ENCODE peak calls at places on chromosomes 13 and 19, in ten cellular contexts. I is AG10803, G is mucosa of descending colon, Q is non-pigmented ciliary epithelial cell, U is EH, L is RWPE1, X is body of pancreas, W is astrocyte of the hippocampus, T is right atrium auricular region, B is COR-L47. Z is an unnamed sample.
A peak's percentile ranks its signal among the peaks of the same experiment; 100 is the strongest.

GRCh38 chr13:99973786-99974185 is 2.2 kb upstream of the ZIC5 start:
- DNase-seq in I (no peak), G (no peak), Q (no peak), U (no peak), L (no peak), X (no peak), W (no peak), T (no peak), B (no peak), Z (no peak)

GRCh38 chr13:27425151-27425917 is 915 bp downstream of the GTF3A start:
- DNase-seq in I (no peak), G (no peak), Q (no peak), U (no peak), L (no peak), X (no peak), W (peak; percentile 41), T (no peak), B (no peak), Z (no peak)

GRCh38 chr19:687569-688166 is 7.6 kb downstream of the PRSS57 start:
- DNase-seq in I (no peak), G (no peak), Q (no peak), U (no peak), L (no peak), X (no peak), W (no peak), T (no peak), B (no peak), Z (no peak)

GRCh38 chr19:3570619-3571018 is 2.1 kb upstream of the HMG20B start:
- DNase-seq in I (no peak), G (no peak), Q (no peak), U (no peak), L (no peak), X (no peak), W (no peak), T (no peak), B (no peak), Z (no peak)

GRCh38 chr19:38875656-38876345 is 2.3 kb downstream of the RINL start:
- DNase-seq in I (no peak), G (no peak), Q (no peak), U (no peak), L (no peak), X (no peak), W (no peak), T (no peak), B (no peak), Z (no peak)

GRCh38 chr13:48891586-48891985 is 84.1 kb upstream of the FNDC3A start:
- DNase-seq in I (peak; percentile 19), G (no peak), Q (no peak), U (peak; percentile 67), L (peak; percentile 51), X (peak; percentile 9), W (peak; percentile 14), T (no peak), B (no peak), Z (no peak)

GRCh38 chr19:58582985-58583384 is 9.8 kb upstream of the MZF1 start:
- DNase-seq in I (no peak), G (no peak), Q (no peak), U (no peak), L (no peak), X (no peak), W (no peak), T (peak; percentile 47), B (no peak), Z (no peak)

GRCh38 chr19:47707135-47707925 is 5.9 kb upstream of the EHD2 start:
- DNase-seq in I (peak; percentile 68), G (peak; percentile 82), Q (peak; percentile 26), U (peak; percentile 75), L (peak; percentile 60), X (peak; percentile 74), W (peak; percentile 86), T (peak; percentile 76), B (peak; percentile 66), Z (no peak)

GRCh38 chr13:43087960-43088580 is 64.7 kb downstream of the DNAJC15 start:
- DNase-seq in I (peak; percentile 48), G (no peak), Q (no peak), U (peak; percentile 40), L (peak; percentile 14), X (peak; percentile 5), W (no peak), T (no peak), B (no peak), Z (no peak)

GRCh38 chr19:56089344-56089743 is 31.8 kb downstream of the ZNF787 start:
- DNase-seq in I (no peak), G (no peak), Q (no peak), U (no peak), L (no peak), X (no peak), W (no peak), T (no peak), B (no peak), Z (no peak)

GRCh38 chr13:111937763-111938375 is 129.1 kb upstream of the SOX1 start:
- DNase-seq in I (no peak), G (no peak), Q (no peak), U (no peak), L (peak; percentile 68), X (no peak), W (peak; percentile 10), T (peak; percentile 21), B (no peak), Z (no peak)

GRCh38 chr13:61795580-61795979 is 379.9 kb upstream of the PCDH20 start:
- DNase-seq in I (no peak), G (no peak), Q (no peak), U (no peak), L (no peak), X (no peak), W (no peak), T (no peak), B (no peak), Z (no peak)

Z was measured in GM04503.